ENCODE peak calls at places on chromosomes 4 and X, in nine cellular contexts. S is GM23338, I is A549, F is Panc1, H is HCT116, R is HepG2, E is K562, Z is SK-N-SH, T is GM12878. B is an unnamed sample.

GRCh38 chrX:71922697-71923096 is 12.1 kb downstream of the NHSL2 start:
- DNase-seq in S (no peak), I (no peak), F (no peak), H (no peak), R (no peak), E (no peak), Z (no peak), T (no peak), B (no peak)

GRCh38 chrX:54045563-54046228 is 1.4 kb upstream of the PHF8 start:
- DNase-seq in S (no peak), I (no peak), F (no peak), H (no peak), R (peak; percentile 87), E (no peak), Z (no peak), T (no peak), B (no peak)

GRCh38 chr4:181832305-181832704 is 410.9 kb upstream of the TENM3 start:
- DNase-seq in S (peak; percentile 10), I (no peak), F (no peak), H (no peak), R (no peak), E (no peak), Z (no peak), T (no peak), B (no peak)

GRCh38 chr4:17013382-17014006 is 115.0 kb upstream of the LDB2 start:
- DNase-seq in S (no peak), I (no peak), F (no peak), H (no peak), R (no peak), E (no peak), Z (no peak), T (no peak), B (no peak)

GRCh38 chr4:111854494-111855087 is 290.7 kb upstream of the FAM241A start:
- DNase-seq in S (peak; percentile 57), I (peak; percentile 1), F (peak; percentile 8), H (peak; percentile 39), R (peak; percentile 10), E (peak; percentile 21), Z (peak; percentile 5), T (no peak), B (peak; percentile 14)

GRCh38 chrX:15055146-15055930 is 182.1 kb downstream of the MOSPD2 start:
- DNase-seq in S (no peak), I (no peak), F (no peak), H (no peak), R (no peak), E (no peak), Z (no peak), T (no peak), B (no peak)

GRCh38 chrX:10620121-10620699 is at the start of gene MID1:
- DNase-seq in S (peak; percentile 84), I (peak; percentile 68), F (no peak), H (peak; percentile 55), R (no peak), E (no peak), Z (peak; percentile 78), T (no peak), B (no peak)

GRCh38 chr4:13907255-13907751 is 279.8 kb upstream of the BOD1L1 start:
- DNase-seq in S (peak; percentile 3), I (peak; percentile 80), F (peak; percentile 87), H (no peak), R (peak; percentile 47), E (no peak), Z (no peak), T (no peak), B (no peak)

GRCh38 chrX:154369453-154370299 is 4.8 kb downstream of the FLNA start:
- DNase-seq in S (peak; percentile 82), I (peak; percentile 55), F (peak; percentile 64), H (peak; percentile 63), R (peak; percentile 87), E (peak; percentile 90), Z (peak; percentile 83), T (peak; percentile 25), B (peak; percentile 70)

GRCh38 chr4:101993002-101993840 is 202.7 kb downstream of the BANK1 start:
- DNase-seq in S (no peak), I (no peak), F (no peak), H (no peak), R (no peak), E (no peak), Z (no peak), T (no peak), B (peak; percentile 41)

GRCh38 chr4:139815646-139816601 is 150.3 kb downstream of the MGST2 start:
- DNase-seq in S (peak; percentile 80), I (no peak), F (no peak), H (no peak), R (no peak), E (peak; percentile 24), Z (no peak), T (no peak), B (no peak)

GRCh38 chr4:54661156-54661555 is 3.4 kb downstream of the KIT start:
- DNase-seq in S (no peak), I (no peak), F (no peak), H (no peak), R (no peak), E (no peak), Z (no peak), T (no peak), B (no peak)

GRCh38 chr4:162265802-162266201 is 102.0 kb upstream of the FSTL5 start:
- DNase-seq in S (peak; percentile 16), I (no peak), F (no peak), H (no peak), R (no peak), E (no peak), Z (no peak), T (no peak), B (no peak)

GRCh38 chr4:70903282-70903603 is 1.1 kb downstream of the MOB1B start:
- DNase-seq in S (no peak), I (no peak), F (no peak), H (no peak), R (no peak), E (peak; percentile 97), Z (peak; percentile 59), T (no peak), B (no peak)

GRCh38 chr4:70901607-70901983 is 574 bp upstream of the MOB1B start:
- DNase-seq in S (no peak), I (no peak), F (no peak), H (no peak), R (peak; percentile 17), E (no peak), Z (no peak), T (no peak), B (no peak)

GRCh38 chr4:70901984-70902576 is at the start of gene MOB1B:
- DNase-seq in S (peak; percentile 97), I (peak; percentile 73), F (peak; percentile 27), H (peak; percentile 59), R (peak; percentile 77), E (peak; percentile 88), Z (peak; percentile 97), T (peak; percentile 34), B (peak; percentile 35)

DNA sequence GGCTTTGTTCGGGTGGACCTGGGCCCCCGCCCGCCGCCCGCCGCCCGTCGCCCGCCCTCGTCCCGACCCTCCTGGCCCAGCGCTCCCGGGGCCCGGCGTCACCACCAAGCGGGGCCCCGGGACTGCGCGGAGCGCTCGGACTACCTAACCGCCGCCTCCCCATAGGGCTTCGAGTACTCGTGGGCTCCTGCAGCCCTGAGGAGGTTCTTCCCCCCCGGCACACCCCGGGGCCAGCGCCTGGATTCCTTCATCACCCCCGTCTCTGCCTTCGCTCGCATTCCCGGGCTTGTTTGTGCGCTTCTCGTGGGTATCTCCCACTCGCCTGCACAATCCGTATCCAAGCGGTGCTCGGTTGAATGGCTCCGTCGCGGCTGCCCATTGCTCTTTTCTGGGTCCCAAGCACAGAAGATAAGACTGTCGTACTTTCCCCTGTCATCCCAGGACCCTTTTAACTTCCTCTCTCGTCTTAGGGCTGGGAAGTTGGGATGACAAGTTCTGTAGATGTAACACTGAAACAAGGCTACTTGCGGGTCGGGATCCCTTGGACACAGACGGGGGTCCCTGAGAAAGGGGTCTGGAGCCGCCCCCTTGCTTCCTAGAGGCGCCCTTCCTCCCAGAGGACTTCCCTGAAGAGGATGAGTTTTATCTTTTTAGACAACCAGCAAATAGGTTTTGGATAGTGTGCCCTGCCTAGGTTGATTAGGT is 560 bp downstream of the MOB1B start:
- DNase-seq in S (peak; percentile 57), I (peak; percentile 28), F (no peak), H (no peak), R (no peak), E (no peak), Z (no peak), T (no peak), B (peak; percentile 9)
- TF ChIP-seq REST in S (no peak), I (no peak), F (no peak), H (no peak), R (no peak), E (no peak), Z (no peak), T (no peak), B (no peak)

GRCh38 chrX:56805399-56805798 is 76.4 kb downstream of the NBDY start:
- DNase-seq in S (no peak), I (no peak), F (no peak), H (no peak), R (no peak), E (no peak), Z (no peak), T (no peak), B (no peak)

GRCh38 chrX:56804867-56805266 is 75.8 kb downstream of the NBDY start:
- DNase-seq in S (no peak), I (no peak), F (no peak), H (no peak), R (no peak), E (no peak), Z (no peak), T (no peak), B (no peak)

GRCh38 chrX:56802428-56802827 is 73.4 kb downstream of the NBDY start:
- DNase-seq in S (no peak), I (no peak), F (no peak), H (no peak), R (no peak), E (no peak), Z (no peak), T (no peak), B (no peak)

GRCh38 chrX:56802921-56803848 is 74.1 kb downstream of the NBDY start:
- DNase-seq in S (peak; percentile 51), I (no peak), F (peak; percentile 10), H (no peak), R (peak; percentile 39), E (peak; percentile 63), Z (peak; percentile 47), T (peak; percentile 77), B (no peak)

GRCh38 chrX:56803849-56804681 is 75.0 kb downstream of the NBDY start:
- DNase-seq in S (no peak), I (no peak), F (no peak), H (no peak), R (no peak), E (no peak), Z (no peak), T (no peak), B (no peak)
- H3K27ac ChIP-seq in S (peak overlapping the region; percentile 45), I (no peak overlapping the region), F (no peak overlapping the region), H (no peak overlapping the region), R (no peak overlapping the region), E (no peak overlapping the region), Z (no peak overlapping the region), T (peak overlapping the region; percentile 84), B (no peak overlapping the region)

GRCh38 chr4:150280081-150280950 is 202.1 kb downstream of the DCLK2 start:
- DNase-seq in S (no peak), I (no peak), F (no peak), H (no peak), R (no peak), E (no peak), Z (no peak), T (no peak), B (peak; percentile 33)
- TF ChIP-seq REST in S (no peak), I (no peak), F (no peak), H (no peak), R (no peak), E (no peak), Z (no peak), T (no peak), B (no peak)

GRCh38 chr4:146472404-146472803 is 49.3 kb downstream of the SLC10A7 start:
- DNase-seq in S (peak; percentile 67), I (no peak), F (no peak), H (no peak), R (no peak), E (no peak), Z (peak; percentile 42), T (no peak), B (no peak)
- H3K27ac ChIP-seq in S (no peak overlapping the region), I (no peak overlapping the region), F (no peak overlapping the region), H (no peak overlapping the region), R (no peak overlapping the region), E (no peak overlapping the region), Z (no peak overlapping the region), T (no peak overlapping the region), B (no peak overlapping the region)

B was measured in HL-60.